ENCODE peak calls at places on chromosomes 16 and 17, in four cellular contexts. H is mesendoderm, J is uterus, M is fibroblast of lung. U is an unnamed sample.

GRCh38 chr16:87238371-87238715 is 78.8 kb downstream of the C16orf95 start:
- DNase-seq in H (no peak), J (no peak), M (no peak), U (peak; percentile 11)

GRCh38 chr16:89842471-89843408 is 14.5 kb downstream of the SPIRE2 start:
- DNase-seq in H (no peak), J (no peak), M (peak; percentile 97), U (no peak)

GRCh38 chr17:41688641-41689496 is at the start of gene EIF1:
- DNase-seq in H (peak; percentile 100), J (peak; percentile 100), M (peak; percentile 99), U (peak; percentile 99)

GRCh38 chr17:15291674-15292361 is 26.7 kb upstream of the PMP22 start:
- DNase-seq in H (no peak), J (no peak), M (peak; percentile 88), U (no peak)

GRCh38 chr17:56887552-56888467 is 26.0 kb downstream of the TRIM25 start:
- DNase-seq in H (no peak), J (no peak), M (no peak), U (no peak)

GRCh38 chr17:77602062-77602746 is 356.3 kb upstream of the TNRC6C start:
- DNase-seq in H (no peak), J (peak; percentile 61), M (peak; percentile 65), U (peak; percentile 89)

GRCh38 chr17:4898927-4899326 is 409 bp upstream of the C17orf107 start:
- DNase-seq in H (no peak), J (no peak), M (no peak), U (no peak)

GRCh38 chr16:57951204-57951960 is 19.5 kb downstream of the CNGB1 start:
- DNase-seq in H (no peak), J (no peak), M (no peak), U (no peak)

GRCh38 chr17:63474174-63474913 is 2.5 kb upstream of the ACE start:
- DNase-seq in H (no peak), J (no peak), M (peak; percentile 40), U (no peak)

GRCh38 chr17:31048780-31049179 is 46.0 kb upstream of the NF1 start:
- DNase-seq in H (no peak), J (no peak), M (peak; percentile 12), U (no peak)

GRCh38 chr16:66254106-66254505 is 112.4 kb upstream of the CDH5 start:
- DNase-seq in H (no peak), J (no peak), M (no peak), U (no peak)

GRCh38 chr17:55639096-55639495 is 83.6 kb downstream of the TMEM100 start:
- DNase-seq in H (peak; percentile 85), J (no peak), M (no peak), U (no peak)

U was measured in tibial artery.